ENCODE peak calls at places on chromosomes 2 and 18, in eight cellular contexts. One of them, this sample, is unnamed.

GRCh38 chr18:21000667-21001066 is 110.9 kb downstream of the ROCK1 start:
- DNase-seq in neural crest cell: no peak
- DNase-seq in kidney: no peak
- DNase-seq in sciatic nerve: no peak
- DNase-seq in amygdala: no peak
- DNase-seq in GM06990: no peak
- DNase-seq in mesenteric fat pad: no peak
- DNase-seq in stimulated activated CD8-positive, alpha-beta memory T cell treated with anti-CD3 and anti-CD28 coated beads, Interleukin-7, amount 100 ng/mL, for 4 hours: no peak
- DNase-seq in this sample: no peak

GRCh38 chr2:138500592-138501426 is 761 bp upstream of the SPOPL start:
- DNase-seq in neural crest cell: no peak
- DNase-seq in kidney: peak
- DNase-seq in sciatic nerve: no peak
- DNase-seq in amygdala: no peak
- DNase-seq in GM06990: no peak
- DNase-seq in mesenteric fat pad: no peak
- DNase-seq in stimulated activated CD8-positive, alpha-beta memory T cell treated with anti-CD3 and anti-CD28 coated beads, Interleukin-7, amount 100 ng/mL, for 4 hours: no peak
- DNase-seq in this sample: no peak

GRCh38 chr18:49846718-49847470 is 33.6 kb upstream of the ACAA2 start:
- DNase-seq in neural crest cell: no peak
- DNase-seq in kidney: no peak
- DNase-seq in sciatic nerve: no peak
- DNase-seq in amygdala: no peak
- DNase-seq in GM06990: no peak
- DNase-seq in mesenteric fat pad: peak
- DNase-seq in stimulated activated CD8-positive, alpha-beta memory T cell treated with anti-CD3 and anti-CD28 coated beads, Interleukin-7, amount 100 ng/mL, for 4 hours: no peak
- DNase-seq in this sample: no peak

GRCh38 chr18:39455300-39455699 is 1889.7 kb upstream of the CELF4 start:
- DNase-seq in neural crest cell: no peak
- DNase-seq in kidney: peak
- DNase-seq in sciatic nerve: no peak
- DNase-seq in amygdala: peak
- DNase-seq in GM06990: no peak
- DNase-seq in mesenteric fat pad: no peak
- DNase-seq in stimulated activated CD8-positive, alpha-beta memory T cell treated with anti-CD3 and anti-CD28 coated beads, Interleukin-7, amount 100 ng/mL, for 4 hours: no peak
- DNase-seq in this sample: no peak

GRCh38 chr2:239292956-239293355 is 107.9 kb downstream of the HDAC4 start:
- DNase-seq in neural crest cell: no peak
- DNase-seq in kidney: no peak
- DNase-seq in sciatic nerve: peak
- DNase-seq in amygdala: no peak
- DNase-seq in GM06990: no peak
- DNase-seq in mesenteric fat pad: peak
- DNase-seq in stimulated activated CD8-positive, alpha-beta memory T cell treated with anti-CD3 and anti-CD28 coated beads, Interleukin-7, amount 100 ng/mL, for 4 hours: no peak
- DNase-seq in this sample: no peak

GRCh38 chr2:2033691-2034090 is 289.4 kb upstream of the PXDN start:
- DNase-seq in neural crest cell: no peak
- DNase-seq in kidney: no peak
- DNase-seq in sciatic nerve: no peak
- DNase-seq in amygdala: no peak
- DNase-seq in GM06990: no peak
- DNase-seq in mesenteric fat pad: no peak
- DNase-seq in stimulated activated CD8-positive, alpha-beta memory T cell treated with anti-CD3 and anti-CD28 coated beads, Interleukin-7, amount 100 ng/mL, for 4 hours: no peak
- DNase-seq in this sample: no peak

GRCh38 chr2:32772623-32773221 is 144.9 kb downstream of the TTC27 start:
- DNase-seq in neural crest cell: peak
- DNase-seq in kidney: no peak
- DNase-seq in sciatic nerve: no peak
- DNase-seq in amygdala: peak
- DNase-seq in GM06990: no peak
- DNase-seq in mesenteric fat pad: no peak
- DNase-seq in stimulated activated CD8-positive, alpha-beta memory T cell treated with anti-CD3 and anti-CD28 coated beads, Interleukin-7, amount 100 ng/mL, for 4 hours: no peak
- DNase-seq in this sample: peak

GRCh38 chr2:231933916-231934401 is 7.8 kb upstream of the NPPC start:
- DNase-seq in neural crest cell: no peak
- DNase-seq in kidney: no peak
- DNase-seq in sciatic nerve: peak
- DNase-seq in amygdala: no peak
- DNase-seq in GM06990: no peak
- DNase-seq in mesenteric fat pad: no peak
- DNase-seq in stimulated activated CD8-positive, alpha-beta memory T cell treated with anti-CD3 and anti-CD28 coated beads, Interleukin-7, amount 100 ng/mL, for 4 hours: no peak
- DNase-seq in this sample: peak

GRCh38 chr2:124327293-124327692 is 302.2 kb downstream of the CNTNAP5 start:
- DNase-seq in neural crest cell: no peak
- DNase-seq in kidney: no peak
- DNase-seq in sciatic nerve: no peak
- DNase-seq in amygdala: no peak
- DNase-seq in GM06990: no peak
- DNase-seq in mesenteric fat pad: no peak
- DNase-seq in stimulated activated CD8-positive, alpha-beta memory T cell treated with anti-CD3 and anti-CD28 coated beads, Interleukin-7, amount 100 ng/mL, for 4 hours: no peak
- DNase-seq in this sample: no peak

GRCh38 chr18:7467708-7468466 is 99.2 kb upstream of the PTPRM start:
- DNase-seq in neural crest cell: no peak
- DNase-seq in kidney: no peak
- DNase-seq in sciatic nerve: no peak
- DNase-seq in amygdala: no peak
- DNase-seq in GM06990: no peak
- DNase-seq in mesenteric fat pad: no peak
- DNase-seq in stimulated activated CD8-positive, alpha-beta memory T cell treated with anti-CD3 and anti-CD28 coated beads, Interleukin-7, amount 100 ng/mL, for 4 hours: no peak
- DNase-seq in this sample: peak

GRCh38 chr2:224039770-224040088 is 643 bp upstream of the SERPINE2 start:
- DNase-seq in neural crest cell: no peak
- DNase-seq in kidney: no peak
- DNase-seq in sciatic nerve: peak
- DNase-seq in amygdala: peak
- DNase-seq in GM06990: no peak
- DNase-seq in mesenteric fat pad: no peak
- DNase-seq in stimulated activated CD8-positive, alpha-beta memory T cell treated with anti-CD3 and anti-CD28 coated beads, Interleukin-7, amount 100 ng/mL, for 4 hours: no peak
- DNase-seq in this sample: no peak

GRCh38 chr2:228699400-228699799 is 517.9 kb upstream of the SPHKAP start:
- DNase-seq in neural crest cell: no peak
- DNase-seq in kidney: no peak
- DNase-seq in sciatic nerve: no peak
- DNase-seq in amygdala: no peak
- DNase-seq in GM06990: no peak
- DNase-seq in mesenteric fat pad: no peak
- DNase-seq in stimulated activated CD8-positive, alpha-beta memory T cell treated with anti-CD3 and anti-CD28 coated beads, Interleukin-7, amount 100 ng/mL, for 4 hours: no peak
- DNase-seq in this sample: no peak

GRCh38 chr18:12049983-12050811 is 43.4 kb upstream of the ANKRD62 start:
- DNase-seq in neural crest cell: no peak
- DNase-seq in kidney: peak
- DNase-seq in sciatic nerve: no peak
- DNase-seq in amygdala: no peak
- DNase-seq in GM06990: peak
- DNase-seq in mesenteric fat pad: no peak
- DNase-seq in stimulated activated CD8-positive, alpha-beta memory T cell treated with anti-CD3 and anti-CD28 coated beads, Interleukin-7, amount 100 ng/mL, for 4 hours: no peak
- DNase-seq in this sample: no peak

GRCh38 chr2:86393521-86394490 is 47.4 kb upstream of the KDM3A start:
- DNase-seq in neural crest cell: no peak
- DNase-seq in kidney: no peak
- DNase-seq in sciatic nerve: no peak
- DNase-seq in amygdala: no peak
- DNase-seq in GM06990: no peak
- DNase-seq in mesenteric fat pad: no peak
- DNase-seq in stimulated activated CD8-positive, alpha-beta memory T cell treated with anti-CD3 and anti-CD28 coated beads, Interleukin-7, amount 100 ng/mL, for 4 hours: no peak
- DNase-seq in this sample: no peak

GRCh38 chr18:13532406-13533075 is 193.8 kb downstream of the FAM210A start:
- DNase-seq in neural crest cell: no peak
- DNase-seq in kidney: no peak
- DNase-seq in sciatic nerve: no peak
- DNase-seq in amygdala: no peak
- DNase-seq in GM06990: no peak
- DNase-seq in mesenteric fat pad: peak
- DNase-seq in stimulated activated CD8-positive, alpha-beta memory T cell treated with anti-CD3 and anti-CD28 coated beads, Interleukin-7, amount 100 ng/mL, for 4 hours: no peak
- DNase-seq in this sample: no peak

GRCh38 chr2:151338115-151338514 is 19.3 kb upstream of the TNFAIP6 start:
- DNase-seq in neural crest cell: no peak
- DNase-seq in kidney: no peak
- DNase-seq in sciatic nerve: no peak
- DNase-seq in amygdala: no peak
- DNase-seq in GM06990: no peak
- DNase-seq in mesenteric fat pad: no peak
- DNase-seq in stimulated activated CD8-positive, alpha-beta memory T cell treated with anti-CD3 and anti-CD28 coated beads, Interleukin-7, amount 100 ng/mL, for 4 hours: no peak
- DNase-seq in this sample: no peak

GRCh38 chr2:128454980-128455709 is 136.5 kb upstream of the HS6ST1 start:
- DNase-seq in neural crest cell: no peak
- DNase-seq in kidney: peak
- DNase-seq in sciatic nerve: peak
- DNase-seq in amygdala: no peak
- DNase-seq in GM06990: no peak
- DNase-seq in mesenteric fat pad: peak
- DNase-seq in stimulated activated CD8-positive, alpha-beta memory T cell treated with anti-CD3 and anti-CD28 coated beads, Interleukin-7, amount 100 ng/mL, for 4 hours: no peak
- DNase-seq in this sample: no peak

GRCh38 chr2:134366359-134366758 is 112.5 kb downstream of the MGAT5 start:
- DNase-seq in neural crest cell: no peak
- DNase-seq in kidney: no peak
- DNase-seq in sciatic nerve: no peak
- DNase-seq in amygdala: no peak
- DNase-seq in GM06990: no peak
- DNase-seq in mesenteric fat pad: no peak
- DNase-seq in stimulated activated CD8-positive, alpha-beta memory T cell treated with anti-CD3 and anti-CD28 coated beads, Interleukin-7, amount 100 ng/mL, for 4 hours: no peak
- DNase-seq in this sample: no peak

GRCh38 chr2:105324732-105325131 is 4.8 kb downstream of the TGFBRAP1 start:
- DNase-seq in neural crest cell: no peak
- DNase-seq in kidney: no peak
- DNase-seq in sciatic nerve: no peak
- DNase-seq in amygdala: no peak
- DNase-seq in GM06990: no peak
- DNase-seq in mesenteric fat pad: no peak
- DNase-seq in stimulated activated CD8-positive, alpha-beta memory T cell treated with anti-CD3 and anti-CD28 coated beads, Interleukin-7, amount 100 ng/mL, for 4 hours: no peak
- DNase-seq in this sample: no peak

GRCh38 chr2:238439093-238439849 is 12.5 kb downstream of the ASB1 start:
- DNase-seq in neural crest cell: no peak
- DNase-seq in kidney: no peak
- DNase-seq in sciatic nerve: no peak
- DNase-seq in amygdala: peak
- DNase-seq in GM06990: no peak
- DNase-seq in mesenteric fat pad: no peak
- DNase-seq in stimulated activated CD8-positive, alpha-beta memory T cell treated with anti-CD3 and anti-CD28 coated beads, Interleukin-7, amount 100 ng/mL, for 4 hours: peak
- DNase-seq in this sample: no peak

GRCh38 chr2:227117852-227118251 is 46.2 kb downstream of the COL4A4 start:
- DNase-seq in neural crest cell: no peak
- DNase-seq in kidney: no peak
- DNase-seq in sciatic nerve: no peak
- DNase-seq in amygdala: no peak
- DNase-seq in GM06990: no peak
- DNase-seq in mesenteric fat pad: no peak
- DNase-seq in stimulated activated CD8-positive, alpha-beta memory T cell treated with anti-CD3 and anti-CD28 coated beads, Interleukin-7, amount 100 ng/mL, for 4 hours: no peak
- DNase-seq in this sample: no peak

GRCh38 chr2:128270306-128271185 is 48.1 kb downstream of the HS6ST1 start:
- DNase-seq in neural crest cell: no peak
- DNase-seq in kidney: peak
- DNase-seq in sciatic nerve: peak
- DNase-seq in amygdala: no peak
- DNase-seq in GM06990: no peak
- DNase-seq in mesenteric fat pad: peak
- DNase-seq in stimulated activated CD8-positive, alpha-beta memory T cell treated with anti-CD3 and anti-CD28 coated beads, Interleukin-7, amount 100 ng/mL, for 4 hours: no peak
- DNase-seq in this sample: no peak

GRCh38 chr2:72990695-72991438 is 73.5 kb downstream of the EMX1 start:
- DNase-seq in neural crest cell: no peak
- DNase-seq in kidney: peak
- DNase-seq in sciatic nerve: peak
- DNase-seq in amygdala: no peak
- DNase-seq in GM06990: no peak
- DNase-seq in mesenteric fat pad: peak
- DNase-seq in stimulated activated CD8-positive, alpha-beta memory T cell treated with anti-CD3 and anti-CD28 coated beads, Interleukin-7, amount 100 ng/mL, for 4 hours: no peak
- DNase-seq in this sample: no peak

This sample was measured in BE2C.